ENCODE peak calls at places on chromosomes 3 and 15, in eight cellular contexts. O, G, A, U, D, N, Y and Z are unnamed samples.
A peak's percentile ranks its signal among the peaks of the same experiment; 100 is the strongest.

GRCh38 chr3:62095756-62096155 is 277.6 kb downstream of the FEZF2 start:
- DNase-seq in O (no peak), G (no peak), A (no peak), U (no peak), D (no peak), N (no peak), Y (no peak), Z (no peak)

GRCh38 chr15:68592054-68592453 is 13.3 kb downstream of the CORO2B start:
- DNase-seq in O (no peak), G (no peak), A (no peak), U (peak; percentile 4), D (no peak), N (no peak), Y (no peak), Z (peak; percentile 2)

GRCh38 chr3:38616111-38616510 is 33.4 kb downstream of the SCN5A start:
- DNase-seq in O (no peak), G (no peak), A (peak; percentile 13), U (peak; percentile 18), D (no peak), N (no peak), Y (no peak), Z (no peak)

GRCh38 chr3:58560771-58561311 is 16.4 kb downstream of the FAM107A start:
- DNase-seq in O (peak; percentile 43), G (no peak), A (no peak), U (no peak), D (peak; percentile 91), N (no peak), Y (peak; percentile 99), Z (no peak)

GRCh38 chr3:50575372-50575771 is 6.0 kb downstream of the HEMK1 start:
- DNase-seq in O (peak; percentile 16), G (no peak), A (no peak), U (no peak), D (no peak), N (no peak), Y (no peak), Z (no peak)

GRCh38 chr3:173371848-173372487 is 25.6 kb upstream of the NLGN1 start:
- DNase-seq in O (peak; percentile 33), G (no peak), A (no peak), U (no peak), D (peak; percentile 39), N (no peak), Y (peak; percentile 50), Z (peak; percentile 43)

GRCh38 chr3:31055757-31056156 is 161.3 kb upstream of the GADL1 start:
- DNase-seq in O (no peak), G (no peak), A (no peak), U (no peak), D (no peak), N (no peak), Y (no peak), Z (no peak)

GRCh38 chr15:52252781-52253180 is 42.8 kb downstream of the MYO5C start:
- DNase-seq in O (peak; percentile 91), G (no peak), A (no peak), U (no peak), D (peak; percentile 94), N (no peak), Y (peak; percentile 90), Z (no peak)

GRCh38 chr3:12932347-12932746 is 91.0 kb upstream of the RPL32 start:
- DNase-seq in O (no peak), G (no peak), A (no peak), U (peak; percentile 87), D (no peak), N (no peak), Y (no peak), Z (no peak)

GRCh38 chr3:112304611-112305010 is 10.6 kb upstream of the SLC9C1 start:
- DNase-seq in O (no peak), G (no peak), A (no peak), U (no peak), D (peak; percentile 15), N (no peak), Y (peak; percentile 4), Z (no peak)

GRCh38 chr3:113536627-113537101 is 4.3 kb downstream of the SIDT1 start:
- DNase-seq in O (peak; percentile 79), G (no peak), A (no peak), U (no peak), D (no peak), N (no peak), Y (no peak), Z (no peak)

GRCh38 chr15:82647835-82648256 is 683 bp upstream of the CPEB1 start:
- DNase-seq in O (no peak), G (peak; percentile 46), A (no peak), U (peak; percentile 61), D (no peak), N (no peak), Y (no peak), Z (peak; percentile 57)

GRCh38 chr3:177906573-177907229 is 629.5 kb upstream of the KCNMB2 start:
- DNase-seq in O (no peak), G (no peak), A (no peak), U (no peak), D (no peak), N (no peak), Y (peak; percentile 78), Z (no peak)

GRCh38 chr15:60326824-60327654 is 70.7 kb downstream of the ANXA2 start:
- DNase-seq in O (peak; percentile 45), G (peak; percentile 29), A (no peak), U (no peak), D (peak; percentile 62), N (no peak), Y (peak; percentile 52), Z (no peak)

GRCh38 chr3:107329088-107329487 is 48.2 kb upstream of the CCDC54 start:
- DNase-seq in O (no peak), G (no peak), A (no peak), U (no peak), D (no peak), N (no peak), Y (no peak), Z (no peak)

GRCh38 chr3:194336601-194337355 is 14.3 kb downstream of the CPN2 start:
- DNase-seq in O (no peak), G (no peak), A (no peak), U (no peak), D (no peak), N (no peak), Y (no peak), Z (no peak)

GRCh38 chr3:194337965-194338753 is 13.0 kb downstream of the CPN2 start:
- DNase-seq in O (no peak), G (no peak), A (no peak), U (no peak), D (no peak), N (no peak), Y (peak; percentile 54), Z (no peak)

GRCh38 chr3:194339836-194340235 is 11.3 kb downstream of the CPN2 start:
- DNase-seq in O (no peak), G (no peak), A (no peak), U (no peak), D (no peak), N (no peak), Y (no peak), Z (no peak)

GRCh38 chr3:194340757-194341400 is 10.2 kb downstream of the CPN2 start:
- DNase-seq in O (no peak), G (no peak), A (no peak), U (no peak), D (no peak), N (no peak), Y (no peak), Z (no peak)

DNA sequence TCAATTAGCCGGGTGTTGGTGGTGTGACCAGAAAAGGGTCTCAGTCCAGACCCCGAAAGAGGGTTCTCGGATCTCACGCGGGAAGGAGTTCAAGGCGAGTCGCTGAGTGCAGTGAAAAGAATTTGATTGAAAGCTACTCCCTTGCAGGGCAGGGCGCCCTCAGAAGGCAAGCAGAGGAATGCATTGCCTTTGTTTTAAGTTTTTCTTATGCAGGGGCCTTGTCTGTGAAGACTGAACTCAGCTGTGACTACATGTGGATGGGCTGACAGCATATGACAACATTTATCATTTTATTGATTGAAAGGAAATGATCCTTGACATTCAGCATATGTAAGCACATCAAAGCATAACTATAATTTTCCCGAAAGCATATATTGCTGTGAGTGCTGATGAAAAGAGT is 11.8 kb downstream of the CPN2 start:
- DNase-seq in O (no peak), G (no peak), A (no peak), U (no peak), D (no peak), N (no peak), Y (no peak), Z (no peak)
- TF ChIP-seq CTCF in O (no peak), G (no peak), A (no peak), U (no peak), D (peak; percentile 25), N (peak; percentile 48), Y (no peak), Z (no peak)

DNA sequence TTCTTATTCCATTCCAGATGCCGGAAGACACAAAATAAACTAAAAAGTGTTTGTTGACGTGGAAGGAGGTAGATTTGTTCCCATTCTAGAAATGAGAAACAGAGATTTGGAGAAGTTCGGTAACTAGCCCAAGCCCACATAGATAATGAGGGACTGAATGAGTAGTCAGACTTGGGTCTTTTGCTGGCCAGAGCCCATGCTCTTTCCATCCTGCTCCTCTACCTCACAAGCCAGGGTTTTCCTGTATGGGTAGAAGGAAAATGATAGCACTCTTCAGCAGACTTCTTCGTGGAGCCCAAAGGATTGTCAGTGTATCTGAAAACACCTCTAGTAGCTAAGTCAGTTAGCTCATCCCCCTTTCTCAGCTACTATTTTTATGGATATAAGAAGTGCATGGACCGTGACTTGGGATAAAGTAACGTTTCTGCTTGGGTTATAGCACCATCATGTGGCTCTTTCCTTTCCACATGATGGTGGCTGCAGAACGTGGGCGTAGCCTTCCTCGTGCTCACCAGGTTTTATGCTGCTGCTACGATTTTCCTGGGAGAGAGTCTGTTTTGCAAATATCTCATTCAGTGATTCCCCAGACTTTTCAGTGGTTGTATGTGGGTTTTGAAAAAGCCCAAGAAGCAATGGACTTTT is 84.6 kb downstream of the DGKG start:
- DNase-seq in O (peak; percentile 22), G (no peak), A (no peak), U (no peak), D (peak; percentile 67), N (no peak), Y (peak; percentile 63), Z (no peak)
- TF ChIP-seq CTCF in O (peak; percentile 62), G (no peak), A (peak; percentile 30), U (peak; percentile 70), D (peak; percentile 55), N (peak; percentile 73), Y (peak; percentile 71), Z (no peak)

DNA sequence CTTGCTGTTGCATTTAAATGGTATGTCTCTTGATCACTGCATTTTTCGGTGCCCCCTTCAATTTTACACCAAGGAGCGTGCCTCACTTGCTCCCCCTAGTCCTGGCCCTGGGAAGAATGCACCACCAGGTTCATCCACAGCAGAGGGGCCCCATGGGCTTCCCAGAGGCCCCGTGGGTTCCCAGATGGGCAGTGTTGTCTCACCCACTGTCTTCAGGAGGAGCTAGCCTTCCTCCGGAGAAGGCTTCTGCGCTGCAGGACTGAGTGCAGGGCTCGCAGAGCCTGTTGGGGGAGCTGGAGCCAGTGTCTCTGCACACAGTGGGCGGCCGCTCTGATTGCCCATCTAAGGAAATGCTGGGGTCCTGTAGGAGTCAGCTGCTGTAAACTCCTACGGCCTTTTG is 45.9 kb downstream of the POLR2M start:
- DNase-seq in O (no peak), G (no peak), A (peak; percentile 78), U (peak; percentile 63), D (peak; percentile 24), N (no peak), Y (no peak), Z (no peak)
- TF ChIP-seq CTCF in O (no peak), G (no peak), A (no peak), U (peak; percentile 7), D (peak; percentile 25), N (no peak), Y (no peak), Z (no peak)

DNA sequence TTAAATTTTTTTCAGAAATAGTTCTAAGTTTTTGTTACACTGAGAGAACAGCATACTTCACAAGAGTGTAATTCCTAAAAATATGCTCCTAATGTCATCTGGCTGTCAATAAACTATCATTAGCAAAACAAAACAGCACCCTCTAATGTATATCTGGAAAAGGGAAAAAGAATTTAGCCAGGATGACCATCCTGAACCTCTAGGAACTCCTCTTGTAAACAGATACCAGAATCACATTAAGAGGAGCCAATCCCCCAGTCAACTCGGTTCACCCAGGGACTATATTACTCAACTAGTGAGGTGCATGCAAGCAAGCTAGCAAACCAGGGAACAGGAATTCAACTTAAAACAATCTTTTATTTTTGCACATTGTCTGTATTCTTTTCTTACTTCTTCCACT is 63.2 kb downstream of the RAD18 start:
- DNase-seq in O (no peak), G (no peak), A (no peak), U (no peak), D (no peak), N (no peak), Y (peak; percentile 42), Z (no peak)
- TF ChIP-seq CTCF in O (no peak), G (no peak), A (no peak), U (no peak), D (no peak), N (no peak), Y (peak; percentile 18), Z (no peak)